ENCODE peak calls at places on chromosome 10, in nine cellular contexts. K is hepatocyte, F is activated B cell treated with CpG ODN at 0.5 μM for 24 hours, X is choroid plexus epithelial cell, L is cardiac fibroblast, H is GM23338, A is Calu3, B is H1, W is OCI-LY7. S is an unnamed sample.

GRCh38 chr10:93068411-93069244 is 5.1 kb upstream of the CYP26A1 start:
- DNase-seq in X (peak), B (peak), A (no peak), L (peak), W (no peak), H (peak), K (no peak), F (no peak), S (peak)

GRCh38 chr10:34723746-34724145 is 91.3 kb downstream of the PARD3 start:
- DNase-seq in W (no peak), F (no peak), K (peak), X (peak), L (peak), H (peak), A (peak), B (peak), S (peak)

GRCh38 chr10:130541090-130541489 is 404.9 kb downstream of the GLRX3 start:
- DNase-seq in B (no peak), L (no peak), F (no peak), X (no peak), H (no peak), W (no peak), A (no peak), K (no peak), S (no peak)

GRCh38 chr10:6746782-6747181 is 166.7 kb upstream of the PRKCQ start:
- DNase-seq in F (no peak), X (peak), H (no peak), A (no peak), W (no peak), B (no peak), L (peak), K (no peak), S (no peak)

GRCh38 chr10:132364594-132364970 is 32.4 kb upstream of the PWWP2B start:
- DNase-seq in H (no peak), L (no peak), F (no peak), A (no peak), B (no peak), X (no peak), K (peak), W (no peak), S (no peak)

GRCh38 chr10:124227306-124228016 is 134.1 kb upstream of the CHST15 start:
- DNase-seq in H (no peak), X (no peak), A (no peak), F (no peak), L (no peak), B (no peak), W (peak), K (no peak), S (no peak)

GRCh38 chr10:26435852-26436251 is 2.3 kb upstream of the APBB1IP start:
- DNase-seq in K (no peak), B (no peak), A (no peak), X (no peak), F (no peak), W (peak), L (no peak), H (no peak), S (no peak)

GRCh38 chr10:10786334-10787090 is 231.2 kb upstream of the CELF2 start:
- DNase-seq in K (no peak), A (no peak), X (peak), W (no peak), B (no peak), H (no peak), L (peak), F (no peak), S (no peak)

GRCh38 chr10:124557648-124558338 is 96.2 kb downstream of the LHPP start:
- DNase-seq in K (no peak), L (no peak), F (no peak), B (no peak), X (peak), W (no peak), H (no peak), A (no peak), S (peak)

GRCh38 chr10:131983780-131984179 is 2.1 kb upstream of the BNIP3 start:
- DNase-seq in X (peak), H (no peak), F (no peak), L (peak), A (no peak), B (no peak), W (no peak), K (peak), S (peak)

GRCh38 chr10:3339121-3339520 is 166.5 kb upstream of the PITRM1 start:
- DNase-seq in A (no peak), K (no peak), W (no peak), H (no peak), X (no peak), L (no peak), B (no peak), F (no peak), S (no peak)

GRCh38 chr10:100510533-100511308 is 8.9 kb downstream of the SEC31B start:
- DNase-seq in K (no peak), W (no peak), X (no peak), H (no peak), A (no peak), F (no peak), L (no peak), B (no peak), S (no peak)

GRCh38 chr10:42864575-42864974 is 82.0 kb downstream of the BMS1 start:
- DNase-seq in W (peak), H (peak), A (peak), B (no peak), F (no peak), L (peak), X (peak), K (no peak), S (no peak)

GRCh38 chr10:1155791-1156615 is 99.8 kb downstream of the WDR37 start:
- DNase-seq in A (no peak), W (no peak), K (no peak), L (no peak), B (peak), F (no peak), H (no peak), X (no peak), S (no peak)

GRCh38 chr10:29794776-29795635 is 160.2 kb upstream of the SVIL start:
- DNase-seq in A (no peak), F (no peak), W (no peak), X (peak), L (peak), B (no peak), H (no peak), K (no peak), S (no peak)

GRCh38 chr10:100362570-100363496 is 15.8 kb downstream of the SCD start:
- DNase-seq in F (no peak), W (no peak), L (no peak), X (no peak), K (no peak), A (no peak), B (no peak), H (no peak), S (no peak)

GRCh38 chr10:50260791-50261281 is 9.5 kb upstream of the ASAH2 start:
- DNase-seq in X (no peak), L (no peak), W (peak), A (no peak), F (no peak), B (no peak), K (no peak), H (no peak), S (no peak)

GRCh38 chr10:91006752-91007346 is 86.0 kb upstream of the ANKRD1 start:
- DNase-seq in X (peak), F (no peak), L (no peak), W (peak), B (no peak), K (no peak), A (no peak), H (no peak), S (no peak)

GRCh38 chr10:91006001-91006751 is 85.3 kb upstream of the ANKRD1 start:
- DNase-seq in A (peak), L (peak), H (peak), B (peak), W (peak), K (peak), F (no peak), X (peak), S (peak)

GRCh38 chr10:91007656-91008055 is 86.8 kb upstream of the ANKRD1 start:
- DNase-seq in H (no peak), X (no peak), F (no peak), W (no peak), B (no peak), A (no peak), L (no peak), K (no peak), S (no peak)

GRCh38 chr10:91010952-91011351 is 90.1 kb upstream of the ANKRD1 start:
- DNase-seq in W (no peak), X (no peak), K (no peak), F (no peak), A (no peak), L (no peak), B (no peak), H (no peak), S (no peak)

DNA sequence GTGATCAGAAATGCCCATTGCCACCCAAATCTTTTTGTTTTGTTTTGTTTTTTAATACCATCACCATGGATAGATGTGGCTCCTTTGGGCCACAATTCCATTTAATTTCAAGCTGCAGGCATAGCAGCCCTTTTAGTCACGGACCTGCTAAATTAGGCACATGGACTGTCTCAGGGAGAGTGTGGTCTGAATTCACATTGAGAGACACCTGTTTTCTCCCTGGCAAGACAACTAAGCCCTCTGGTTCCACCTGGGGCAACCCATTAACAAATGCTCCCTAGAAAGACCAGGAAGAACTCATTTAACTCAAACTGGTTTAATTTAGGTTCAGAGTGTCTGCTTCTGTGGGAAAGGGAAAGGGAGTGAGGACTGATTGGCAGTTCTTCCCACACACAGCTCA is 88.2 kb upstream of the ANKRD1 start:
- DNase-seq in A (no peak), K (no peak), B (no peak), L (no peak), X (no peak), F (no peak), H (no peak), W (no peak), S (no peak)
- TF ChIP-seq CTCF in A (no peak), K (no peak), B (no peak), L (no peak), X (no peak), F (no peak), H (no peak), W (no peak), S (no peak)

DNA sequence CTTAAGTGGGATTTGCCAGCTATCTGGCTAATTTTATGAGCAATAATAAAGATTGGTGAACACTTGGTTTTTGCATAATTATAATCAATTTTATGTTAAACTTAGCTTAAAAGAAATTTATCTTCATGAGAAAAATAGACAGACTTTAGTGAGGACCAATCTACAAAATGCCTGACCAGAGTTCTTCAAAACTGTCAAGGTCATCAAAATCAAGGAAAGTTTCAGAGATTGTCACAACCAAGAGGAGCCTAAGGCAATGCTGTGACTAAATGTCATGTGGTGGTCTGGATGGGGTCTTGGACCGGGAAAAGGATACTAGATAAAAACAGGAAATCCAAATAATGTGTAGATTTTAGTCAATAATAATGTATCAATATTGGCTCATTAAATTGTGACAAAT is 17.7 kb upstream of the FAM170B start:
- DNase-seq in K (no peak), B (no peak), X (no peak), W (no peak), L (no peak), H (no peak), A (no peak), F (no peak), S (no peak)
- TF ChIP-seq CTCF in K (no peak), B (no peak), X (no peak), W (no peak), L (no peak), H (no peak), A (no peak), F (no peak), S (no peak)

GRCh38 chr10:116836902-116837513 is 12.3 kb upstream of the ENO4 start:
- DNase-seq in B (no peak), F (no peak), X (peak), L (peak), A (no peak), K (no peak), W (no peak), H (no peak), S (peak)
- TF ChIP-seq CTCF in B (peak), F (no peak), X (peak), L (peak), A (no peak), K (peak), W (no peak), H (peak), S (peak)

GRCh38 chr10:88389456-88389855 is 193.7 kb downstream of the RNLS start:
- DNase-seq in H (peak), W (peak), F (no peak), L (peak), K (peak), A (peak), X (peak), B (no peak), S (peak)

GRCh38 chr10:88386878-88387773 is 196.0 kb downstream of the RNLS start:
- DNase-seq in F (no peak), H (peak), L (peak), X (peak), K (peak), W (peak), A (peak), B (no peak), S (peak)

GRCh38 chr10:88386204-88386877 is 196.8 kb downstream of the RNLS start:
- DNase-seq in K (peak), F (no peak), B (no peak), L (peak), A (peak), H (no peak), X (peak), W (no peak), S (no peak)

GRCh38 chr10:88382699-88383098 is 200.4 kb downstream of the RNLS start:
- DNase-seq in A (no peak), H (no peak), L (no peak), F (no peak), X (no peak), K (no peak), B (no peak), W (no peak), S (no peak)

GRCh38 chr10:88385601-88386203 is 197.4 kb downstream of the RNLS start:
- DNase-seq in H (no peak), L (no peak), A (peak), F (peak), K (peak), X (no peak), B (no peak), W (peak), S (no peak)
- TF ChIP-seq CTCF in H (no peak), L (no peak), A (no peak), F (no peak), K (no peak), X (no peak), B (no peak), W (peak), S (no peak)

GRCh38 chr10:74738985-74739567 is 87.3 kb upstream of the KAT6B start:
- DNase-seq in F (no peak), A (no peak), W (peak), L (peak), B (peak), H (peak), K (no peak), X (peak), S (peak)
- TF ChIP-seq CTCF in F (no peak), A (no peak), W (peak), L (peak), B (no peak), H (peak), K (peak), X (peak), S (peak)

GRCh38 chr10:36232935-36233334 is 590.8 kb upstream of the FZD8 start:
- DNase-seq in X (no peak), B (no peak), H (no peak), W (no peak), A (no peak), F (no peak), L (no peak), K (no peak), S (no peak)
- TF ChIP-seq CTCF in X (no peak), B (no peak), H (no peak), W (no peak), A (no peak), F (no peak), L (no peak), K (no peak), S (no peak)

GRCh38 chr10:76031769-76032441 is 600.5 kb downstream of the LRMDA start:
- DNase-seq in F (no peak), L (no peak), W (no peak), K (no peak), H (no peak), X (no peak), B (no peak), A (no peak), S (no peak)

GRCh38 chr10:76032442-76033039 is 601.1 kb downstream of the LRMDA start:
- DNase-seq in X (no peak), A (no peak), H (no peak), B (no peak), F (no peak), L (no peak), K (no peak), W (no peak), S (no peak)

GRCh38 chr10:76035010-76035727 is 603.7 kb downstream of the LRMDA start:
- DNase-seq in A (no peak), X (no peak), L (no peak), K (no peak), W (no peak), H (no peak), F (no peak), B (no peak), S (no peak)

GRCh38 chr10:76034236-76035009 is 603.0 kb downstream of the LRMDA start:
- DNase-seq in H (no peak), X (no peak), F (no peak), B (no peak), L (no peak), W (no peak), A (no peak), K (no peak), S (peak)

GRCh38 chr10:76033457-76034196 is 602.2 kb downstream of the LRMDA start:
- DNase-seq in W (no peak), L (peak), B (no peak), X (peak), A (peak), H (peak), K (peak), F (no peak), S (no peak)
- TF ChIP-seq CTCF in W (no peak), L (no peak), B (no peak), X (peak), A (no peak), H (peak), K (peak), F (no peak), S (no peak)

GRCh38 chr10:46229144-46229563 is 57.6 kb upstream of the ANTXRL start:
- DNase-seq in L (peak), A (peak), H (peak), F (no peak), X (peak), K (peak), W (peak), B (peak), S (peak)
- TF ChIP-seq CTCF in L (peak), A (peak), H (peak), F (no peak), X (peak), K (peak), W (peak), B (peak), S (peak)

GRCh38 chr10:116655573-116655972 is 34.8 kb downstream of the PNLIPRP2 start:
- DNase-seq in H (no peak), L (no peak), X (no peak), K (no peak), W (no peak), B (no peak), A (no peak), F (no peak), S (no peak)

GRCh38 chr10:116653885-116654284 is 33.1 kb downstream of the PNLIPRP2 start:
- DNase-seq in L (no peak), B (no peak), F (no peak), H (no peak), A (no peak), W (no peak), X (no peak), K (no peak), S (no peak)

GRCh38 chr10:116658152-116658551 is 37.4 kb downstream of the PNLIPRP2 start:
- DNase-seq in K (no peak), L (no peak), A (no peak), H (no peak), W (no peak), F (no peak), X (no peak), B (no peak), S (no peak)

GRCh38 chr10:116659049-116659670 is 38.4 kb downstream of the PNLIPRP2 start:
- DNase-seq in B (no peak), F (no peak), X (no peak), H (no peak), A (no peak), W (no peak), K (no peak), L (no peak), S (no peak)

DNA sequence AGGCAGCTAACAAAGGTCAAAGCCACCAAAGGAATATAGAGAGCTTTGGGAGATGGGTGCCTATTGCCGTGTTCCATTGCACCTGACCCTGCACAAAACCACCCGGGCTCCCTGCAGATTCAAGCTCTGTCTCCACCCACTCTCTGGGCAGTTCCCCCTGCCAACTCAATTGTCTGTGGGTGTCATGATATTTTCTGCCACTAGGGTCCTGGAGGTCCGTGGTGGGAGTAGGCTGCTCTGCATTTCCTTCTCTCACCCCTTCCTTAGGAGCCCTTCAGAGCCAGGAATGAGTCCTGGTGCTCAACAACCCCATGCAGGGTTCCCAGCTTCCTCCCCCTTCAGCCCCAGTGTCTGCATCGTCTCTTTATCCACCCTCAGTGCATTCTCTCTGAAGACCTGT is 34.1 kb downstream of the PNLIPRP2 start:
- DNase-seq in B (no peak), L (no peak), K (no peak), A (no peak), H (peak), W (no peak), X (no peak), F (no peak), S (no peak)
- TF ChIP-seq CTCF in B (peak), L (peak), K (peak), A (no peak), H (peak), W (peak), X (peak), F (no peak), S (peak)

DNA sequence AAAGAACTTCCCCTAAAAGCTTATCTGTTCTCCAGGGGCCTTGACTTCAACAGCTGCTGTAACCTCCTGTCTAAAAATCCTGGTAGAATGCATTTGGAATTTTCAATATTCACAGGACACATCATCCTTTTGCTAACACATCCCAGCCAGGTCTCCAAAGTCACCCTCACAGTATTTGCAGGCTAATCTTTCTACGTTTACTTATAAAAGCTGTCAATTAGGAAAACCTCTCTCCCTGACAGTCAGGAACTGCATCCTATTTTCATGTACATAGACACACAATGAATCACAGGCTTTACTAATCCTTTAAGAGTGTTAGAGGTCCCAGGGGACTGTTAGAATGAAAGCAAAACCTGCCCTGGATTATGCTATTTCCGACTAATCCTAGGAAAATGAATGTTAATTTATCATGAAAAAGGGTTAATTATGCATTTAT is 102.2 kb downstream of the GFRA1 start:
- DNase-seq in L (peak), H (no peak), X (peak), F (no peak), K (no peak), B (no peak), W (no peak), A (no peak), S (peak)
- TF ChIP-seq CTCF in L (no peak), H (no peak), X (no peak), F (no peak), K (no peak), B (no peak), W (no peak), A (no peak), S (no peak)

S was measured in cardiac muscle cell.